ENCODE peak calls at places on chromosome 4, in four cellular contexts. One of them, this sample, is unnamed.

GRCh38 chr4:80125252-80126177 is 52.5 kb upstream of the ANTXR2 start:
- DNase-seq in HCT116: peak; percentile 18
- DNase-seq in K562: peak; percentile 28
- DNase-seq in GM12878: no peak
- DNase-seq in this sample: peak; percentile 37

GRCh38 chr4:109155682-109156243 is 146.7 kb downstream of the COL25A1 start:
- DNase-seq in K562: no peak
- DNase-seq in HCT116: no peak
- DNase-seq in GM12878: no peak
- DNase-seq in this sample: peak; percentile 2

GRCh38 chr4:6959261-6959660 is 49.6 kb downstream of the TBC1D14 start:
- DNase-seq in GM12878: no peak
- DNase-seq in HCT116: no peak
- DNase-seq in K562: no peak
- DNase-seq in this sample: no peak

GRCh38 chr4:83618991-83619390 is 83.1 kb downstream of the GPAT3 start:
- DNase-seq in K562: no peak
- DNase-seq in HCT116: no peak
- DNase-seq in GM12878: no peak
- DNase-seq in this sample: no peak

GRCh38 chr4:86940920-86941460 is 6.2 kb downstream of the AFF1 start:
- DNase-seq in GM12878: no peak
- DNase-seq in K562: no peak
- DNase-seq in HCT116: no peak
- DNase-seq in this sample: no peak

GRCh38 chr4:30828290-30828926 is 108.2 kb downstream of the PCDH7 start:
- DNase-seq in HCT116: peak; percentile 55
- DNase-seq in K562: no peak
- DNase-seq in GM12878: no peak
- DNase-seq in this sample: no peak

GRCh38 chr4:109412805-109413204 is 20.8 kb upstream of the SEC24B start:
- DNase-seq in GM12878: no peak
- DNase-seq in K562: no peak
- DNase-seq in HCT116: no peak
- DNase-seq in this sample: peak; percentile 23

GRCh38 chr4:22514431-22514830 is 1.4 kb downstream of the ADGRA3 start:
- DNase-seq in K562: no peak
- DNase-seq in GM12878: no peak
- DNase-seq in HCT116: no peak
- DNase-seq in this sample: no peak

GRCh38 chr4:114474401-114474800 is 124.2 kb upstream of the UGT8 start:
- DNase-seq in HCT116: no peak
- DNase-seq in K562: no peak
- DNase-seq in GM12878: no peak
- DNase-seq in this sample: no peak

GRCh38 chr4:116959045-116959444 is 126.3 kb downstream of the TRAM1L1 start:
- DNase-seq in K562: no peak
- DNase-seq in HCT116: no peak
- DNase-seq in GM12878: no peak
- DNase-seq in this sample: no peak

GRCh38 chr4:128468485-128468989 is 180.9 kb upstream of the PGRMC2 start:
- DNase-seq in HCT116: no peak
- DNase-seq in GM12878: no peak
- DNase-seq in K562: no peak
- DNase-seq in this sample: no peak

GRCh38 chr4:177005801-177006230 is 213.1 kb upstream of the VEGFC start:
- DNase-seq in GM12878: no peak
- DNase-seq in K562: no peak
- DNase-seq in HCT116: no peak
- DNase-seq in this sample: no peak

GRCh38 chr4:54063224-54063623 is 1.2 kb downstream of the CHIC2 start:
- DNase-seq in GM12878: no peak
- DNase-seq in K562: no peak
- DNase-seq in HCT116: no peak
- DNase-seq in this sample: no peak

GRCh38 chr4:95541889-95542607 is 6.7 kb downstream of the UNC5C start:
- DNase-seq in HCT116: no peak
- DNase-seq in K562: no peak
- DNase-seq in GM12878: peak; percentile 64
- DNase-seq in this sample: no peak

GRCh38 chr4:80365928-80366327 is 30.4 kb downstream of the CFAP299 start:
- DNase-seq in K562: no peak
- DNase-seq in HCT116: peak; percentile 3
- DNase-seq in GM12878: peak; percentile 26
- DNase-seq in this sample: peak; percentile 82

GRCh38 chr4:66633472-66633871 is 911.8 kb downstream of the CENPC start:
- DNase-seq in GM12878: no peak
- DNase-seq in K562: no peak
- DNase-seq in HCT116: no peak
- DNase-seq in this sample: no peak

GRCh38 chr4:93810340-93810992 is 18.1 kb upstream of the ATOH1 start:
- DNase-seq in K562: no peak
- DNase-seq in HCT116: no peak
- DNase-seq in GM12878: no peak
- DNase-seq in this sample: no peak

GRCh38 chr4:131603705-131604104 is 1545.4 kb upstream of the PCDH10 start:
- DNase-seq in K562: no peak
- DNase-seq in HCT116: no peak
- DNase-seq in GM12878: no peak
- DNase-seq in this sample: no peak

GRCh38 chr4:154041595-154042086 is 252.8 kb upstream of the SFRP2 start:
- DNase-seq in K562: no peak
- DNase-seq in GM12878: no peak
- DNase-seq in HCT116: no peak
- DNase-seq in this sample: no peak

GRCh38 chr4:154049457-154050181 is 260.7 kb upstream of the SFRP2 start:
- DNase-seq in K562: peak; percentile 14
- DNase-seq in GM12878: no peak
- DNase-seq in HCT116: peak; percentile 16
- DNase-seq in this sample: peak; percentile 4

GRCh38 chr4:154045086-154045485 is 256.2 kb upstream of the SFRP2 start:
- DNase-seq in K562: no peak
- DNase-seq in GM12878: no peak
- DNase-seq in HCT116: no peak
- DNase-seq in this sample: no peak

GRCh38 chr4:154039435-154040061 is 250.7 kb upstream of the SFRP2 start:
- DNase-seq in GM12878: no peak
- DNase-seq in K562: no peak
- DNase-seq in HCT116: no peak
- DNase-seq in this sample: no peak

GRCh38 chr4:154044118-154044517 is 255.2 kb upstream of the SFRP2 start:
- DNase-seq in GM12878: no peak
- DNase-seq in K562: no peak
- DNase-seq in HCT116: no peak
- DNase-seq in this sample: no peak
- TF ChIP-seq JUND in GM12878: no peak
- TF ChIP-seq JUND in K562: no peak
- TF ChIP-seq JUND in HCT116: no peak
- TF ChIP-seq JUND in this sample: no peak

GRCh38 chr4:77248805-77249204 is 91.8 kb downstream of the CCNG2 start:
- DNase-seq in GM12878: no peak
- DNase-seq in K562: no peak
- DNase-seq in HCT116: no peak
- DNase-seq in this sample: peak; percentile 1
- TF ChIP-seq JUND in GM12878: no peak
- TF ChIP-seq JUND in K562: no peak
- TF ChIP-seq JUND in HCT116: no peak
- TF ChIP-seq JUND in this sample: no peak

GRCh38 chr4:11428701-11429571 is at the start of gene HS3ST1:
- DNase-seq in HCT116: peak; percentile 94
- DNase-seq in GM12878: no peak
- DNase-seq in K562: no peak
- DNase-seq in this sample: no peak
- TF ChIP-seq JUND in HCT116: no peak
- TF ChIP-seq JUND in GM12878: no peak
- TF ChIP-seq JUND in K562: no peak
- TF ChIP-seq JUND in this sample: no peak

DNA sequence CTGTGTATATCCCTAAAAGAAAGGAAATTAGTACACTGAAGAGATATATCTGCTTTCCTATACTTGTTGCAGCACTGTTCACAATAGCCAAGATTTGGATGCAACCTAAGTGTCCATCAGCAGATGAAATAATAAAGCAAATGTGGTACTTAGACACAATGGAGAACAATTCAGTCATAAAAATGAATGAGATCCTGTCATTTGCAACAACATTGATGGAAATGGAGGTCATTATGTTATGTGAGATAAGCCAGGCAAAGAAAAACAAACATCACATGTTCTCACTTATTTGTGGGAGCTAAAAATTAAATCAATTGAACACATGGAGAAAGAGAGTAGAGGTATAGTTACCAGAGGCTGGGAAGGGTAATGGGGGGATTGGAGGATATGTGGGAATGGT is 611.9 kb downstream of the STPG2 start:
- DNase-seq in GM12878: no peak
- DNase-seq in K562: no peak
- DNase-seq in HCT116: no peak
- DNase-seq in this sample: no peak
- TF ChIP-seq JUND in GM12878: no peak
- TF ChIP-seq JUND in K562: no peak
- TF ChIP-seq JUND in HCT116: no peak
- TF ChIP-seq JUND in this sample: no peak

DNA sequence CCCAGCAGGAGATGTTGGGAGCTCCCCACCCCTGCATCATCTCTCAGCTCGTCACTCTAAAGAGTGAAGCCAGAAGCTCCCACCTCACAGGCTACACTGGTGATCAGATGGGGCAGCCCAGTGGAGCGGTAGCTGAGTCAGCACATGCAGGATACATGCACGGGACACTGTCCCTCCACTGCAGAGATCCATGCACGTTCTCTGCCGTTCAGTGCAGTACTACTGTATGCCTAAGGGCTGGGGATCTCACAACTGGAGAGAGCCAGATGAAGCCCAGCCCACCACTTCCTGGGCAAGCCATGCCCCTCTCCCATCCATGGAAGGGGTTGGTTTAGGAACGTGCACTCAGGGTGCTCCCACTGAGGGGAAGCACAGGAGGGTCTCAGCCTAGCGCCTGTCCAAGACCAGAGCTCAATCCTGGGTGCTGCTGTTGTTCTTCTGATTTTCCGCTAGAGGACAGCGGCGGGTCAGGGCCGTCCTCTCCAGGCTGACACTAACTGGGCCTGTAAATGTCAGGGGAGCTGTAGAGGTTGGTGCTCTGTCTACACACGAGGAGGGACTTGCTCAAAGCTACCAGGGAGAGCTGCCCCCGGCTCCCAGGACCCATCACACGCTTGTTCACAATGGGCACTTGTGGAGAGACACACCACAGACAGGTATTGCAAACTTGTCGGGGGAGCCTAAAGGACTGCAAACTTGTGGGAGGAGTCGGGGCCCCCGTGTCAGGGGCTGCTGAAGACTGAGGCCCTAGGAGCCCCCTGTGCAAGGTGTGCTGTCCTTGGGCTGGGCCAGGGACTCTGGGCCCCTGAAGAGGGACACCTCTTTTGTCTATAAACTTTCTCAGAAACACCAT is 18.2 kb upstream of the ABLIM2 start:
- DNase-seq in HCT116: peak; percentile 19
- DNase-seq in GM12878: no peak
- DNase-seq in K562: peak; percentile 51
- DNase-seq in this sample: peak; percentile 72
- TF ChIP-seq JUND in HCT116: no peak
- TF ChIP-seq JUND in GM12878: no peak
- TF ChIP-seq JUND in K562: no peak
- TF ChIP-seq JUND in this sample: no peak

GRCh38 chr4:151407466-151408379 is 1.3 kb upstream of the FHIP1A start:
- DNase-seq in GM12878: peak; percentile 40
- DNase-seq in K562: no peak
- DNase-seq in HCT116: no peak
- DNase-seq in this sample: peak; percentile 28
- TF ChIP-seq JUND in GM12878: no peak
- TF ChIP-seq JUND in K562: no peak
- TF ChIP-seq JUND in HCT116: no peak
- TF ChIP-seq JUND in this sample: no peak

GRCh38 chr4:27787195-27787594 is 926.6 kb downstream of the STIM2 start:
- DNase-seq in HCT116: peak; percentile 6
- DNase-seq in K562: no peak
- DNase-seq in GM12878: no peak
- DNase-seq in this sample: peak; percentile 49

GRCh38 chr4:27790911-27791310 is 930.3 kb downstream of the STIM2 start:
- DNase-seq in GM12878: no peak
- DNase-seq in HCT116: no peak
- DNase-seq in K562: no peak
- DNase-seq in this sample: no peak

GRCh38 chr4:27789768-27790167 is 929.1 kb downstream of the STIM2 start:
- DNase-seq in K562: no peak
- DNase-seq in HCT116: no peak
- DNase-seq in GM12878: no peak
- DNase-seq in this sample: no peak

GRCh38 chr4:27791640-27792039 is 931.0 kb downstream of the STIM2 start:
- DNase-seq in GM12878: no peak
- DNase-seq in K562: no peak
- DNase-seq in HCT116: no peak
- DNase-seq in this sample: no peak
- TF ChIP-seq JUND in GM12878: no peak
- TF ChIP-seq JUND in K562: no peak
- TF ChIP-seq JUND in HCT116: no peak
- TF ChIP-seq JUND in this sample: no peak

GRCh38 chr4:16852168-16852567 is 46.3 kb downstream of the LDB2 start:
- DNase-seq in GM12878: no peak
- DNase-seq in K562: no peak
- DNase-seq in HCT116: no peak
- DNase-seq in this sample: no peak
- TF ChIP-seq JUND in GM12878: no peak
- TF ChIP-seq JUND in K562: no peak
- TF ChIP-seq JUND in HCT116: no peak
- TF ChIP-seq JUND in this sample: no peak